ENCODE peak calls at places on chromosomes 12 and 14, in six cellular contexts. A, D, C, B, T and J are unnamed samples.

GRCh38 chr12:58670623-58671022 is 249.7 kb downstream of the LRIG3 start:
- DNase-seq in C (no peak), D (no peak), B (no peak), T (no peak), A (no peak), J (no peak)

GRCh38 chr14:65476290-65476941 is 63.9 kb downstream of the FUT8 start:
- DNase-seq in T (no peak), C (no peak), B (no peak), D (no peak), A (no peak), J (no peak)

GRCh38 chr12:14578646-14579045 is 11.0 kb upstream of the PLBD1 start:
- DNase-seq in D (no peak), C (no peak), T (no peak), A (no peak), B (no peak), J (no peak)

GRCh38 chr12:113103756-113104450 is 31.7 kb downstream of the RASAL1 start:
- DNase-seq in C (peak; percentile 69), A (no peak), T (peak; percentile 80), B (no peak), D (peak; percentile 75), J (peak; percentile 50)

GRCh38 chr12:6324936-6325750 is 14.7 kb downstream of the PLEKHG6 start:
- DNase-seq in D (no peak), A (no peak), T (no peak), C (peak; percentile 76), B (no peak), J (peak; percentile 37)

GRCh38 chr12:5511644-5512584 is 80.0 kb downstream of the NTF3 start:
- DNase-seq in B (peak; percentile 7), T (no peak), D (no peak), C (no peak), A (peak; percentile 24), J (no peak)

GRCh38 chr12:104827587-104827986 is 130.5 kb downstream of the SLC41A2 start:
- DNase-seq in T (no peak), A (no peak), D (no peak), B (no peak), C (no peak), J (no peak)

GRCh38 chr14:70754989-70755388 is 54.3 kb downstream of the MAP3K9 start:
- DNase-seq in A (no peak), B (no peak), T (peak; percentile 82), D (no peak), C (no peak), J (no peak)

GRCh38 chr12:127642208-127642607 is 624.8 kb upstream of the TMEM132C start:
- DNase-seq in C (no peak), A (no peak), D (no peak), B (no peak), T (no peak), J (no peak)

DNA sequence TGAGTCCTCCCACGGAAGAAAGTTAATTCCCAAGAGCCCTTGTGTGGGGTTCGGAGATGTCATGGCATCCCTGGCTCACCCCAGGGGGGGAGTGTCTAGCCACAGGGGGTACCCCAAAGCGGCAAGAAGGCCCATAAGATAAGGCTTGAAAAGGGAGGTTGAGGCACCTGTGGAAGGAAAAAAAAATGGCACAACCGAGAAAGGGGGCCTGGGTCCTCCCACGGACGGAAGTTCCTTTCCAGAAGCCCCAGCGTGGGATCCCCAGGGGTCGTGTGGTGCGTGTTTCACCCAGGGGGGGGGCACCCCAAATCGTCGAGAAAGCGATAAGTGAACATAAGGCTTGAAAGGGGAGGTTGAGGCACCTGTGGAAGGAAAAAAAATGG is 266.7 kb downstream of the ALG10 start:
- DNase-seq in A (no peak), D (no peak), B (no peak), T (no peak), C (no peak), J (no peak)
- H3K9me3 ChIP-seq in A (no peaks in the 10 kb centered on the region), D (peaks cover 47% of the 10 kb centered on the region), B (peaks cover 5% of the 10 kb centered on the region), T (no peaks in the 10 kb centered on the region), C (no peaks in the 10 kb centered on the region), J (peaks cover 9% of the 10 kb centered on the region)

GRCh38 chr12:111886662-111887545 is 44.9 kb downstream of the MAPKAPK5 start:
- DNase-seq in B (no peak), T (no peak), D (no peak), A (no peak), C (no peak), J (no peak)

GRCh38 chr12:111881712-111882111 is 39.7 kb downstream of the MAPKAPK5 start:
- DNase-seq in D (no peak), B (no peak), T (no peak), A (no peak), C (no peak), J (no peak)
- H3K4me3 ChIP-seq in D (no peak overlapping the region), B (no peak overlapping the region), T (no peak overlapping the region), A (no peak overlapping the region), C (no peak overlapping the region), J (no peak overlapping the region)

GRCh38 chr14:26548431-26548830 is 49.4 kb downstream of the NOVA1 start:
- DNase-seq in B (no peak), C (no peak), D (no peak), T (no peak), A (no peak), J (no peak)

GRCh38 chr14:26549571-26549970 is 48.3 kb downstream of the NOVA1 start:
- DNase-seq in D (no peak), C (no peak), T (no peak), B (no peak), A (no peak), J (no peak)

DNA sequence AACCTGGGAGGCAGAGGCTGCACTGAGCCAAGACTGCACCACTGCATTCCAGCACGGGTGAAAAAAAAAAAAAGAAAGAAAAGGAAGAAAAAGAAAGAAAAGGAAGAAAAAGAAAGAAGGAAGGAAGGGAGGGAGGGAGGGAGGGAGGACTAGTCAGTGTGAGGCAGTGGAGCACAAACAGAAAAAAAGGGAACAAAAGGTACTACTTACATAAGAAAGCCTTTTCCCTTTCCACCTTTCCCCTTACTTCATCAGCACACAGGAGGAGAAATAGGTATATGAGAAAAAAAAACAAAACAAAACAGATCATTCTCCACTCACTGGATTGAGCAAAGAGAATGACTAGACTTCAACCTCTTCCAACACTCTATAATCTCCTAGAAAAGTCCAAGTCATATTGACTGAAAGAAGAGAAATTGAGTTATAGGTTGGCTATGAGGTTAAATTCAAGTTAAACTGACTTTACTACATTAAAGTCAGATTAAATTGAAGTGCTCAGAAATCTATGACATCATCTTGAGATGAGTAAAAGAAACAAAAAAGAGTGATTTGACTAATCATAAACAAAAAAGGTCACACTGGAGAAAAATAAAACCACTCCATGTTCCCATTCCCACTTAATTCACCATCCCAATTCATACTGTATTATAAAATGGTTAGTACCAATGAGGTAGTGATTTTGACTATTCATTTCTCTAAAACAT is 43.6 kb downstream of the NOVA1 start:
- DNase-seq in A (no peak), B (no peak), D (no peak), T (no peak), C (no peak), J (no peak)
- H3K9me3 ChIP-seq in A (no peaks in the 10 kb centered on the region), B (no peaks in the 10 kb centered on the region), D (no peaks in the 10 kb centered on the region), T (no peaks in the 10 kb centered on the region), C (peaks cover 3% of the 10 kb centered on the region), J (no peaks in the 10 kb centered on the region)

GRCh38 chr14:59711083-59711482 is 134.5 kb upstream of the CCDC175 start:
- DNase-seq in D (no peak), A (no peak), T (no peak), B (no peak), C (no peak), J (no peak)
- H3K4me3 ChIP-seq in D (no peak overlapping the region), A (no peak overlapping the region), T (no peak overlapping the region), B (no peak overlapping the region), C (no peak overlapping the region), J (no peak overlapping the region)

GRCh38 chr14:41482861-41483260 is 123.8 kb upstream of the LRFN5 start:
- DNase-seq in B (no peak), D (no peak), T (no peak), A (no peak), C (no peak), J (no peak)
- H3K9me3 ChIP-seq in B (no peaks in the 10 kb centered on the region), D (no peaks in the 10 kb centered on the region), T (no peaks in the 10 kb centered on the region), A (no peaks in the 10 kb centered on the region), C (peaks cover 2% of the 10 kb centered on the region), J (no peaks in the 10 kb centered on the region)